ENCODE peak calls at places on chromosomes 6 and 20, in eight cellular contexts. B is HCT116, F is PC-3, J is GM23248, Q is neural progenitor cell, S is keratinocyte, T is fibroblast of lung, M is mammary epithelial cell. P is an unnamed sample.

GRCh38 chr6:53765270-53765669 is 29.5 kb upstream of the LRRC1 start:
- DNase-seq in Q (no peak), F (no peak), T (no peak), J (no peak), B (no peak), S (no peak), M (no peak), P (no peak)

GRCh38 chr6:36755435-36756348 is 58.1 kb downstream of the RAB44 start:
- DNase-seq in Q (no peak), M (peak; percentile 89), T (no peak), F (peak; percentile 85), S (peak; percentile 65), J (peak; percentile 52), B (no peak), P (no peak)

GRCh38 chr20:64100566-64100888 is 6.8 kb downstream of the NPBWR2 start:
- DNase-seq in B (no peak), T (no peak), F (no peak), M (no peak), S (no peak), Q (no peak), J (no peak), P (no peak)

GRCh38 chr6:168574699-168575195 is 133.8 kb downstream of the SMOC2 start:
- DNase-seq in Q (peak; percentile 12), M (no peak), F (no peak), T (no peak), B (peak; percentile 21), J (no peak), S (no peak), P (no peak)

GRCh38 chr6:159071843-159072769 is 27.3 kb upstream of the TAGAP start:
- DNase-seq in F (no peak), M (no peak), S (no peak), J (no peak), Q (no peak), B (no peak), T (no peak), P (no peak)

GRCh38 chr6:133568970-133569889 is 319.7 kb upstream of the TCF21 start:
- DNase-seq in Q (peak; percentile 75), J (peak; percentile 98), T (peak; percentile 88), B (peak; percentile 87), M (peak; percentile 92), S (peak; percentile 38), F (peak; percentile 90), P (peak; percentile 28)

GRCh38 chr6:170269873-170270541 is 20.9 kb downstream of the DLL1 start:
- DNase-seq in T (no peak), M (no peak), S (no peak), J (peak; percentile 13), Q (peak; percentile 52), B (no peak), F (no peak), P (no peak)

GRCh38 chr6:41505084-41506049 is 40.8 kb upstream of the FOXP4 start:
- DNase-seq in T (peak; percentile 90), M (peak; percentile 27), J (peak; percentile 75), Q (peak; percentile 71), S (no peak), B (no peak), F (peak; percentile 27), P (no peak)

GRCh38 chr6:10033223-10033829 is 381.5 kb downstream of the TFAP2A start:
- DNase-seq in S (no peak), T (no peak), Q (peak; percentile 34), J (peak; percentile 26), F (peak; percentile 53), B (no peak), M (no peak), P (no peak)

GRCh38 chr6:135281227-135281626 is 100.1 kb downstream of the MYB start:
- DNase-seq in T (peak; percentile 27), S (no peak), F (no peak), M (no peak), B (no peak), J (no peak), Q (no peak), P (peak; percentile 32)

GRCh38 chr20:44390280-44390679 is 34.8 kb downstream of the HNF4A start:
- DNase-seq in S (no peak), J (no peak), Q (peak; percentile 77), M (no peak), F (no peak), T (no peak), B (no peak), P (no peak)

DNA sequence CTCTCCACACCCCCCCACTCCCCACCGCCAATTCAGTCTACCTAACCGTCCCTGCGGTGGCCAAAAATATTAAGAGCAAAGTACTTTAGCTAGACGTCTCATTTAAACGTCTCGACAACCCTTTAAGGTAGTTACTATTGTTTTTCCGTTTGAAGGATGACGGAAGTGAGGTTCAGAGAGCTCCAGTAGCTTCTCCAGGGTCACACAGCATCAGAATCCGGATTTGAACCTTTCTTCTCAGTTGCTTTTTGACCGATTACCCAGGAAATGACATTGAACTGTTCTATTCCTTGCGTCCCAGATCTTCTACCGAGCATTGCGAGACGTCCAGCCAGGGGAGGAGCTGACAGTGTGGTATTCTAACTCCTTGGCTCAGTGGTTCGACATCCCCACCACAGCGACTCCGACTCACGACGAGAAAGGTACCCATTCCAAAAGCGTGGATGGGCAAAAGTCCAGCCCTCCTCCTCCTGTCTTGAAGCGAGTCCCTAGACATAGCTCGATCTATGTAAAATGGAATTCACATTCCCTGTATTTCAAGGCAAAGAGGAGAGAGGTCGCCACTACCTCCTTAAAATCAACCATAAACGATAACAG is 2.4 kb downstream of the PRDM13 start:
- DNase-seq in T (no peak), B (no peak), Q (no peak), J (no peak), M (no peak), S (no peak), F (no peak), P (no peak)
- H3K4me3 ChIP-seq in T (no peak overlapping the region), B (no peak overlapping the region), Q (no peak overlapping the region), J (no peak overlapping the region), M (no peak overlapping the region), S (no peak overlapping the region), F (no peak overlapping the region), P (no peak overlapping the region)

GRCh38 chr20:55158446-55158845 is 683.1 kb downstream of the DOK5 start:
- DNase-seq in M (no peak), F (no peak), B (no peak), S (no peak), J (no peak), T (no peak), Q (no peak), P (no peak)

GRCh38 chr20:55159230-55159629 is 683.8 kb downstream of the DOK5 start:
- DNase-seq in J (no peak), T (no peak), Q (no peak), S (no peak), F (no peak), B (no peak), M (no peak), P (no peak)

GRCh38 chr20:55160022-55160421 is 684.6 kb downstream of the DOK5 start:
- DNase-seq in Q (peak; percentile 11), J (no peak), S (no peak), M (peak; percentile 54), B (no peak), T (no peak), F (peak; percentile 8), P (no peak)

GRCh38 chr20:55153321-55153720 is 677.9 kb downstream of the DOK5 start:
- DNase-seq in T (no peak), B (no peak), Q (no peak), M (peak; percentile 42), J (no peak), F (no peak), S (peak; percentile 19), P (no peak)

DNA sequence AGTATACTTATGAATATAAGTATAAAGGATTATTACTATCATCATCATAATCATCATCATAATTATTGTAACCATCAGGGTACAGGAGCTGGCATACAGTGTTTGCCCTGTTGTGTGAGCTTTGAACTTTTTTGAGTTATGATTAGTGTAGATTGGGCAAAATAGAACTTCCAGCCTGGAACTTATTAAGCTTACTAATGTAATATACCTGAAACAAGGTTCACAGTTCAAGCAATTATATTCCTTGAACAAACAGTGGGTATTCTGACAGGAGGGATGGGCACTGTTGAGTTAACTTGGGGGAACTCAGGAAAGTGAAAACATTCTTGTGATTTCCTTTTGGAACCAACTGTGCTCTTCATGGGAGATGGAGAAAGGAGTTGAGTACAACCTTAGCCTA is 680.0 kb downstream of the DOK5 start:
- DNase-seq in T (no peak), M (no peak), S (no peak), Q (no peak), B (no peak), J (no peak), F (no peak), P (no peak)
- H3K9me3 ChIP-seq in T (no peaks in the 10 kb centered on the region), M (no peaks in the 10 kb centered on the region), S (no peaks in the 10 kb centered on the region), Q (no peaks in the 10 kb centered on the region), B (peaks cover 24% of the 10 kb centered on the region), J (no peaks in the 10 kb centered on the region), F (peaks cover 51% of the 10 kb centered on the region), P (no peaks in the 10 kb centered on the region)

DNA sequence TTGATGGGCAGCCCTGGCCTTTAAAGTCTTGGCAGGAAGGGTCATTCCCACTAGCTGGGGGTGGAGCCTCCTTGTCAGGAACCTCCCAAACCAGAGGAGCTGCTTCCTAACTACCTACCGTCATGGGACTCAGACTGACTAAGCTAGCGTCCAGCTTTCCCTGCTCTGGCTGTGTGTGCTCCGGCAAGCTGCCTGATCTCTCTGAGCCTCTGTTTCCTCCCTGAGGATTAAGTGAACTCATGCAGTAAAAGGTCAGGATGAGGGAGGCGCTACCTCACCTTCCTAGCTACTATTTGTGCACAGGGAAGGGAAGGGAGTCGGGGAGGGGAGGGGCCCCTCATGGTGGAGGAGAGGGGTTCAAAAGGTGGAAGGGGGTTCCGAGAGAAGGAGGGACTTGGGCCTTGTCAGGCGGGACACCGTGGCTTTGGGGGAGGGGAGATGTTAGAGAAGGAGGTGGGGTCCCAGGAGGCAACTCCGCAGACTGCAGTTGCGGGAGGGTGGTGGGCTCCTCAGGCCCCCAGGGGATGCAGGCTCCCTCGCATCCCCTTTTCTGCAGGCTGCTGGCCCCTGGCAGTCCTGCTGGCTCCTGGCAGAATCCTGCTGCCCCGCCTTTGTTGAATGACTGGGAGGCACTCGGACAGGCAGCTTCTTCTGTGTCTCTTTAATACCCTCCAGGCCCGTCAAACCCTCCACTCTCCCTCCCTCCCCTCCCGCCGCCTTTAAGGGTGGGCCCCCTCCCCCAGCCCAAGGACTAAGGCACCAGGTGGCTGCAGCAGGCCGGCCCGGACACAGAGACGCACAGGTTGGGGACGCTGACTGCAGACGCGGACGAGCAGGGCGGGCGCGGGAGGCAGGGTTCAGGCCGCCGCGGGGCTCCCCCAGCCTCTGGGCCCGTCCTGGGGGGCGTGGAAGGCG is 9.6 kb downstream of the DUSP15 start:
- DNase-seq in M (peak; percentile 40), T (no peak), F (peak; percentile 61), B (no peak), S (no peak), Q (peak; percentile 87), J (peak; percentile 64), P (no peak)
- TF ChIP-seq EZH2 in M (peak; percentile 34), T (no peak), F (no peak), B (no peak), S (no peak), Q (no peak), J (peak; percentile 80), P (no peak)

DNA sequence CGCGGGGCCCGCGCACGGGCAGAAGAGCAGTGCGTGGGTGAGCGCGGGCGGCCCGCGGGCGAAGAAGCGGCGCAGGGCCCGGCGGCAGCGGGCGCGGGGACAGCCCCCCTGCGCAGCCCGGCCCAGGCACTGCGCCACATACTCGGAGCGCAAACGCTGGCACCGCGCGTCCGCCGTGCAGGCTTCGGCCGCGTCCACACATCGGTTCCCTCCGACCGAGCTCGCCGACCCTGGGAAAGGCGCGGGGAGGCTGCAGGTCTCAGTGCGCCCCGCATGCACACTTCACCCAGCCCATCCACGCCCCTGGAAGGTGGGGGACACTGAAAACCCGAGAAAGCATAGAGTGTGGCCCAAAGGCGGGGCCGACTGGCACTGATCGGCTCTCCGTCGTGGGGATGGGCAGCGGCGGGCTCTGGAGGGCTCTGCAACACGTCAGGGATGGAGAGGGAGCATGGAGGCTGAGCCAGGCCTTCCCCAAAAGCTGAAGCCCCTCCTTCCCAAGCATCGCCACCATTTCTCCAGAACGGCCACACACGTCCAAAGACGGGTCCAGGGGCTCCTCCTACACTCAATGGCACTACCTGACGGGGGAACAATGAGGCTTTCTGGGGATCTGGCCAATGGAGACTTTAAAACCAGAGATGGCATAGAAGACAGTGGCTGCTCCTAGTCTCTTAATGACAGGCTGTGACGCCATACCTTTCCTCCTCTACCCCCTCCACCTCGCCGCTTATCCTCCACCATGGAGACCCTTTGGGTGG is 2.0 kb downstream of the GFRA4 start:
- DNase-seq in Q (no peak), F (no peak), J (peak; percentile 14), B (no peak), T (no peak), S (no peak), M (no peak), P (no peak)
- H3K4me3 ChIP-seq in Q (no peak overlapping the region), F (no peak overlapping the region), J (peak overlapping the region; percentile 21), B (no peak overlapping the region), T (no peak overlapping the region), S (no peak overlapping the region), M (no peak overlapping the region), P (peak overlapping the region; percentile 55)